ENCODE peak calls at places on chromosomes 4 and X, in six cellular contexts. S is esophagus squamous epithelium, Y is Panc1, M is cardiac muscle cell, P is DND-41, U is AG04450. V is an unnamed sample.

GRCh38 chr4:8188085-8188484 is 11.0 kb upstream of the SH3TC1 start:
- DNase-seq in U (no peak), P (no peak), S (no peak), M (no peak), Y (no peak), V (no peak)

GRCh38 chr4:106530034-106530361 is 161.4 kb upstream of the GIMD1 start:
- DNase-seq in M (no peak), Y (no peak), S (no peak), U (no peak), P (no peak), V (no peak)

GRCh38 chr4:96895826-96896225 is 1055.9 kb downstream of the PDHA2 start:
- DNase-seq in U (no peak), P (no peak), M (no peak), Y (no peak), S (no peak), V (no peak)

GRCh38 chrX:17519349-17519748 is 144.3 kb downstream of the NHS start:
- DNase-seq in S (no peak), P (no peak), U (no peak), M (no peak), Y (no peak), V (peak)

GRCh38 chr4:98341309-98341708 is 80.1 kb downstream of the RAP1GDS1 start:
- DNase-seq in U (no peak), Y (no peak), S (no peak), P (no peak), M (no peak), V (no peak)

GRCh38 chr4:10161840-10162239 is 45.2 kb upstream of the WDR1 start:
- DNase-seq in Y (no peak), U (no peak), M (no peak), S (no peak), P (peak), V (no peak)

GRCh38 chrX:18941896-18942295 is 42.0 kb downstream of the PHKA2 start:
- DNase-seq in Y (no peak), M (no peak), P (no peak), S (no peak), U (no peak), V (no peak)

GRCh38 chr4:55008166-55009056 is 117.0 kb downstream of the KDR start:
- DNase-seq in P (no peak), Y (no peak), S (no peak), U (no peak), M (peak), V (no peak)

GRCh38 chr4:46648088-46648744 is 258.3 kb upstream of the GABRA2 start:
- DNase-seq in M (peak), P (peak), S (no peak), U (peak), Y (peak), V (no peak)

GRCh38 chr4:1462768-1463075 is 56.5 kb upstream of the NKX1-1 start:
- DNase-seq in S (no peak), Y (no peak), P (no peak), M (no peak), U (no peak), V (no peak)

GRCh38 chr4:122873146-122873545 is 46.5 kb downstream of the FGF2 start:
- DNase-seq in M (no peak), Y (no peak), P (no peak), S (no peak), U (no peak), V (no peak)

GRCh38 chr4:148376151-148376550 is 66.1 kb downstream of the NR3C2 start:
- DNase-seq in U (no peak), Y (no peak), M (no peak), S (no peak), P (peak), V (no peak)

GRCh38 chrX:151815461-151815860 is 80.9 kb downstream of the CNGA2 start:
- DNase-seq in S (no peak), U (no peak), Y (no peak), M (no peak), P (no peak), V (no peak)

GRCh38 chr4:91198951-91199350 is 1071.8 kb downstream of the CCSER1 start:
- DNase-seq in Y (no peak), S (no peak), U (no peak), M (no peak), P (no peak), V (no peak)

GRCh38 chr4:15043226-15043625 is 40.9 kb downstream of the CPEB2 start:
- DNase-seq in U (no peak), P (no peak), S (no peak), M (no peak), Y (no peak), V (no peak)

GRCh38 chr4:156638332-156638731 is 333.3 kb downstream of the PDGFC start:
- DNase-seq in S (no peak), M (no peak), U (no peak), Y (no peak), P (no peak), V (no peak)

GRCh38 chrX:76064825-76065224 is 108.0 kb upstream of the PBDC1 start:
- DNase-seq in U (no peak), M (no peak), Y (no peak), P (no peak), S (no peak), V (no peak)

GRCh38 chr4:72457158-72457557 is 111.9 kb downstream of the ADAMTS3 start:
- DNase-seq in U (no peak), M (no peak), Y (no peak), S (no peak), P (no peak), V (no peak)

GRCh38 chr4:772118-772517 is 53.8 kb downstream of the CPLX1 start:
- DNase-seq in Y (no peak), S (no peak), U (no peak), M (no peak), P (no peak), V (no peak)

GRCh38 chrX:65420154-65420553 is 114.4 kb downstream of the LAS1L start:
- DNase-seq in P (no peak), Y (no peak), S (no peak), U (no peak), M (no peak), V (no peak)

GRCh38 chrX:38260231-38260630 is 39.6 kb upstream of the SRPX start:
- DNase-seq in P (no peak), S (no peak), Y (peak), M (peak), U (no peak), V (no peak)

GRCh38 chr4:145954924-145955339 is 16.3 kb upstream of the ZNF827 start:
- DNase-seq in Y (peak), U (peak), M (no peak), S (no peak), P (no peak), V (no peak)

GRCh38 chr4:86657910-86658309 is 63.8 kb downstream of the PTPN13 start:
- DNase-seq in P (no peak), M (no peak), U (no peak), S (no peak), Y (no peak), V (no peak)

DNA sequence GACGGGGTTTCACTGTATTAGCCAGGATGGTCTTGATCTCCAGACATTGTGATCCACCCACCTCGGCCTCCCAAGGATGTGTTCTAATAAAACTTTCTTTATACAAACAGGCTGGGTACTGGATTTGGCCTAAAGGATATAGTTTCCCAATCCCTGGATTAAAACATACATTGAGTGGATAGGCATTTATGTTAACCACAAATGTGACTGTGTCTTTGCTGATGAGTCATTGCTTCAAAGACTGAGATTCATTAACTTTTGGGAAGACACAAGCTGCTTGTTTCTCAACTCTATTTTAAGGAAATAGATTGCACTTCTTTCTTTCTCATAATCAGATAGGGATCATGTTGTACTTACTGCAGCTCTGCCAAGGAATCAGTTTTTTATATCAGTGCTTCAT is 131.2 kb upstream of the AGA start:
- DNase-seq in S (no peak), U (peak), Y (no peak), M (no peak), P (no peak), V (no peak)
- H3K27ac ChIP-seq in S (no peak), U (no peak), Y (no peak), M (no peak), P (no peak), V (no peak)

GRCh38 chr4:128553665-128554515 is 255.6 kb upstream of the JADE1 start:
- DNase-seq in S (no peak), P (no peak), Y (no peak), M (no peak), U (no peak), V (no peak)
- H3K4me3 ChIP-seq in S (peak), P (peak), Y (peak), M (no peak), U (peak), V (peak)

GRCh38 chr4:77193046-77193445 is 36.0 kb downstream of the CCNG2 start:
- DNase-seq in U (no peak), P (no peak), Y (no peak), M (no peak), S (no peak), V (no peak)
- H3K27ac ChIP-seq in U (no peak), P (no peak), Y (no peak), M (no peak), S (no peak), V (no peak)

GRCh38 chr4:113411496-113411938 is 350.0 kb downstream of the CAMK2D start:
- DNase-seq in P (no peak), S (no peak), M (no peak), Y (no peak), U (peak), V (no peak)
- H3K4me3 ChIP-seq in P (no peak), S (no peak), M (no peak), Y (no peak), U (no peak), V (no peak)

DNA sequence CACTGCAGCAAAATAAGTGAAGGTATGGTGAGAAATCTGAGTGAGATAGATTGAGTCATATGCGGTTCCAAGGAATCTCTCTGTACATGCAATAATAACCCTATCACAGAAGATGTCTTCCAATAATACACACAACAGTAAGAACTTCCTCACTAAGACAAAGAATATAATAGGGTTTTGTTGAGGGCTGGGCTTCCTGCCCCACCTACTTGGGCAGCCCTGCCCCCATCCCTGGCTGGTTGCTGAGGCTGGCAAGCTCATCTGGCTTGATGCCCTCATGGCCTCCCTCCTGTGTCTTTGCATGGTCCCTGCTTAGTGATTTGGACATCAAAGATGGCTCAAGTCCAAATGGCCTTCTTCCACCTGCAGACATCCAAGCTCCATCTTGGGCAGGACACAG is 2.7 kb downstream of the GEMIN8 start:
- DNase-seq in P (peak), Y (no peak), M (no peak), U (no peak), S (no peak), V (no peak)
- H3K27ac ChIP-seq in P (no peak), Y (no peak), M (no peak), U (peak), S (peak), V (peak)

GRCh38 chr4:141569141-141569540 is 67.2 kb upstream of the IL15 start:
- DNase-seq in U (no peak), Y (no peak), S (no peak), P (no peak), M (no peak), V (no peak)
- H3K4me3 ChIP-seq in U (no peak), Y (no peak), S (no peak), P (no peak), M (no peak), V (no peak)

GRCh38 chr4:48400416-48400815 is 59.1 kb downstream of the SLAIN2 start:
- DNase-seq in U (no peak), M (no peak), Y (no peak), P (no peak), S (no peak), V (no peak)

GRCh38 chr4:48403358-48403757 is 62.0 kb downstream of the SLAIN2 start:
- DNase-seq in M (no peak), U (no peak), P (no peak), S (no peak), Y (no peak), V (no peak)

GRCh38 chr4:48405924-48406323 is 64.6 kb downstream of the SLAIN2 start:
- DNase-seq in S (no peak), P (no peak), U (no peak), Y (no peak), M (no peak), V (no peak)

GRCh38 chr4:48409203-48409602 is 67.9 kb downstream of the SLAIN2 start:
- DNase-seq in P (no peak), S (no peak), M (no peak), U (no peak), Y (no peak), V (no peak)

DNA sequence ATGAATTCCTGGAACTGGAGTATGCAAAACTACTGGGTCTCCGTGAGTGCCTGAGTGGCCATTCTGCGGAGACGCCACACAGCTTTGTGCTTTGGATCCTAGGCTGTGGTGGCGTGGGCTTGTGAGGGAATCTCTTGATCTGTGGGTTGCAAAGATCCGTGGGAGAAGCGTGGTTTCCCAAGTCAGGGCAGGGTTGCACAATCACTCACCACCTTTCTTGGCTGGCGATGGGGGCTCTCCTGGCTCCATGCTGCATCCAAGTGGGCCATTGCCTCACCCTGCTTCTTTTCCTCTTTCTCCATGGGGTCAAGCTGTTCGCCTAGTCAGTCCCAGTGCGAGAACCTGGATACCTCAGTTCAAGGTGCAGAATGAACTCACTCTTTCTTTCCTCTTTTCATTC is 62.5 kb downstream of the SLAIN2 start:
- DNase-seq in M (no peak), U (no peak), Y (no peak), P (no peak), S (no peak), V (no peak)
- H3K27ac ChIP-seq in M (no peak), U (no peak), Y (no peak), P (no peak), S (no peak), V (no peak)

DNA sequence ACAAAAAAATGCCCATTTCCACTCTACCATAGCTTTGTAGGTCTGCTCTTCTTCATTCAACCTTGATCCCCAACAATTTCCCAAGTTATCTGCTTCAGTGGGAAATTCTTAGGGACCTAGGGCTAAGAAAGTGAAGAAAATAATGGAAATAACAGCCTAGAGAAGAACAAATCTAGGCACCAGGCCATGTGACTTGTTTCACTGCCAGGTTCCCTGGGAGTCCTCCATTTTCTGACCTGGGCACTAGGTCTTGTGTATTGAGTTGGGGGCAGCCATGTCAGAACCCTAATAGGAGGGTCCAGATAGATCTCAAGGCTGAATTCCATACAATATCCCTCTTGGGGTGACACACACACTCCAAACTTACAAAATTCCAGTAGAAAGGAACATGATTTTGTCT is 194.6 kb upstream of the STK26 start:
- DNase-seq in U (no peak), M (peak), Y (no peak), P (no peak), S (no peak), V (no peak)
- H3K4me3 ChIP-seq in U (no peak), M (peak), Y (no peak), P (no peak), S (no peak), V (no peak)

DNA sequence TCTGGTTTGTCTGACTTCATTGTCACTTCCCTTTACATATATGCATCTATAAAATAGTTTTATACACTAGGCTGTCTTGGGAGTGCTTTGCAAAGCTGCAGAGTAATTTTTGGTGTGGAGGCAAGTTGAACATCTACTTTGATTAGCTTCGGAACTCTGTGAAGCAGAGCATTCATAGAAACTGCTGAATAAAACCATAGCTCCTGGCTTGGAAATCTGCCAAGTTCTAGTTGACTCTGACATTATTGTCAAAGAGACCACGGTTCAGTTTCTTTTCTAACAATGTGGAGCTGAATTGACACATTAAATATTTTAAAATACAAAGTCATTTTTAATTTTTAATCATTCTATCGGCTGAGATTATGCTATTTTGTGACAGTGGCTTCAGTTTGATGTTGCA is 335.0 kb downstream of the BMPR1B start:
- DNase-seq in U (no peak), P (peak), Y (no peak), S (no peak), M (peak), V (no peak)
- H3K27ac ChIP-seq in U (no peak), P (peak), Y (no peak), S (no peak), M (no peak), V (no peak)

V was measured in thoracic aorta.